ENCODE peak calls at places on chromosomes 13 and 19, in seven cellular contexts. Z is kidney tubule cell; Y is activated CD4-positive, alpha-beta T cell treated with anti-CD3 and anti-CD28 coated beads, Interleukin-2, amount 50 U/mL, for 1 hour; T is cardiac muscle cell; B is Kasumi-1; R is stimulated activated CD4-positive, alpha-beta T cell treated with anti-CD3 and anti-CD28 coated beads, Interleukin-1b, Interleukin-23, amount 100 ng/mL, for 48 hours; C is dorsolateral prefrontal cortex. Q is an unnamed sample.
A peak's percentile ranks its signal among the peaks of the same experiment; 100 is the strongest.

GRCh38 chr13:51269039-51269438 is 46.8 kb downstream of the FAM124A start:
- DNase-seq in B (no peak), Y (no peak), C (no peak), R (no peak), Z (peak; percentile 64), T (no peak), Q (no peak)

GRCh38 chr13:101412076-101412475 is 4.2 kb downstream of the NALCN start:
- DNase-seq in B (no peak), C (no peak), Y (no peak), T (no peak), Z (no peak), R (no peak), Q (no peak)

GRCh38 chr19:3202346-3202745 is 16.6 kb downstream of the NCLN start:
- DNase-seq in R (no peak), Z (no peak), C (no peak), B (no peak), T (no peak), Y (no peak), Q (no peak)

GRCh38 chr19:45515081-45515624 is 7.9 kb downstream of the VASP start:
- DNase-seq in Y (no peak), B (peak; percentile 96), Z (no peak), R (no peak), T (no peak), C (no peak), Q (no peak)

GRCh38 chr19:750640-751423 is at the start of gene MISP:
- DNase-seq in Y (no peak), Z (peak; percentile 85), C (no peak), B (no peak), R (no peak), T (no peak), Q (no peak)

GRCh38 chr13:110771194-110771593 is 57.7 kb downstream of the ING1 start:
- DNase-seq in B (no peak), T (no peak), Y (no peak), Z (peak; percentile 79), R (no peak), C (no peak), Q (no peak)

GRCh38 chr19:48596679-48597465 is 9.7 kb upstream of the SPACA4 start:
- DNase-seq in T (no peak), R (no peak), Y (peak; percentile 51), Z (peak; percentile 38), C (no peak), B (no peak), Q (peak; percentile 44)

GRCh38 chr19:4472174-4472974 is at the start of gene HDGFL2:
- DNase-seq in Z (no peak), Y (no peak), C (no peak), R (no peak), B (no peak), T (no peak), Q (no peak)

GRCh38 chr13:81770868-81771505 is 1430.1 kb upstream of the SPRY2 start:
- DNase-seq in B (no peak), C (no peak), R (no peak), Z (peak; percentile 4), Y (no peak), T (no peak), Q (no peak)

GRCh38 chr19:44696939-44697669 is 1.8 kb upstream of the CEACAM16 start:
- DNase-seq in Z (no peak), C (no peak), B (no peak), T (no peak), Y (no peak), R (no peak), Q (no peak)

GRCh38 chr13:41306271-41307150 is 4.6 kb upstream of the NAA16 start:
- DNase-seq in T (no peak), B (no peak), C (no peak), Z (no peak), Y (no peak), R (no peak), Q (no peak)

GRCh38 chr19:1315470-1316166 is 29.9 kb downstream of the EFNA2 start:
- DNase-seq in T (peak; percentile 67), Y (peak; percentile 18), R (peak; percentile 16), C (peak; percentile 62), Z (peak; percentile 34), B (peak; percentile 9), Q (peak; percentile 13)

GRCh38 chr19:4542896-4543351 is 3.1 kb upstream of the LRG1 start:
- DNase-seq in B (no peak), Z (no peak), Y (no peak), C (no peak), R (no peak), T (no peak), Q (no peak)

GRCh38 chr19:18488403-18488723 is 33.5 kb downstream of the ELL start:
- DNase-seq in T (no peak), C (no peak), B (no peak), Y (no peak), R (no peak), Z (peak; percentile 50), Q (no peak)

GRCh38 chr13:69657676-69658075 is 449.9 kb upstream of the ATXN8OS start:
- DNase-seq in Y (no peak), T (no peak), R (no peak), Z (no peak), B (no peak), C (no peak), Q (no peak)

GRCh38 chr13:110634558-110634957 is 19.2 kb downstream of the NAXD start:
- DNase-seq in Z (peak; percentile 62), R (no peak), C (no peak), T (no peak), B (no peak), Y (no peak), Q (no peak)

GRCh38 chr13:98202026-98202425 is 25.0 kb upstream of the RNF113B start:
- DNase-seq in B (no peak), Y (no peak), R (no peak), C (no peak), Z (no peak), T (peak; percentile 57), Q (no peak)

GRCh38 chr19:46080561-46080960 is 39.8 kb upstream of the IGFL4 start:
- DNase-seq in T (no peak), Z (peak; percentile 94), C (no peak), B (no peak), Y (no peak), R (no peak), Q (no peak)

GRCh38 chr13:105991622-105992254 is 543.7 kb downstream of the EFNB2 start:
- DNase-seq in B (peak; percentile 17), Z (peak; percentile 72), C (no peak), Y (no peak), R (no peak), T (no peak), Q (no peak)

GRCh38 chr13:87677043-87677333 is 5.8 kb downstream of the SLITRK5 start:
- DNase-seq in B (no peak), R (no peak), C (no peak), T (no peak), Z (no peak), Y (no peak), Q (no peak)

GRCh38 chr13:30409911-30410704 is 12.2 kb upstream of the UBE2L5 start:
- DNase-seq in T (no peak), C (no peak), Z (peak; percentile 67), R (no peak), Y (no peak), B (no peak), Q (no peak)

GRCh38 chr13:113124211-113125025 is 1.8 kb downstream of the F10 start:
- DNase-seq in B (no peak), Y (no peak), C (no peak), Z (no peak), R (no peak), T (no peak), Q (no peak)

GRCh38 chr13:110268576-110269185 is 38.3 kb downstream of the COL4A1 start:
- DNase-seq in C (no peak), Z (no peak), R (no peak), Y (no peak), B (no peak), T (no peak), Q (no peak)

GRCh38 chr13:25059943-25060342 is 36.0 kb upstream of the PABPC3 start:
- DNase-seq in T (no peak), R (no peak), C (no peak), Z (no peak), B (no peak), Y (no peak), Q (no peak)

GRCh38 chr19:46426506-46427162 is 2.1 kb downstream of the PNMA8C start:
- DNase-seq in Z (peak; percentile 79), R (peak; percentile 32), B (no peak), C (peak; percentile 82), T (peak; percentile 95), Y (peak; percentile 25), Q (no peak)

GRCh38 chr13:20728579-20729300 is 25.2 kb downstream of the IL17D start:
- DNase-seq in Y (no peak), R (no peak), C (no peak), Z (no peak), T (no peak), B (no peak), Q (no peak)

GRCh38 chr19:4774136-4774535 is 17.4 kb upstream of the FEM1A start:
- DNase-seq in C (no peak), Z (no peak), R (no peak), Y (no peak), T (no peak), B (no peak), Q (no peak)

GRCh38 chr13:110173247-110173818 is 133.6 kb downstream of the COL4A1 start:
- DNase-seq in Y (no peak), T (no peak), C (no peak), Z (peak; percentile 66), R (no peak), B (no peak), Q (no peak)

GRCh38 chr19:20078696-20079095 is 896 bp downstream of the ZNF90 start:
- DNase-seq in R (peak; percentile 9), Y (no peak), C (no peak), Z (peak; percentile 42), B (no peak), T (peak; percentile 59), Q (peak; percentile 6)

GRCh38 chr13:97266328-97266727 is 44.2 kb downstream of the MBNL2 start:
- DNase-seq in R (no peak), C (no peak), Z (no peak), T (peak; percentile 60), Y (no peak), B (no peak), Q (no peak)

GRCh38 chr13:20960663-20961309 is 58.2 kb upstream of the XPO4 start:
- DNase-seq in C (no peak), B (no peak), T (no peak), Z (no peak), Y (no peak), R (no peak), Q (no peak)

GRCh38 chr13:76758257-76758656 is 127.9 kb downstream of the KCTD12 start:
- DNase-seq in B (no peak), C (no peak), Z (no peak), R (no peak), T (peak; percentile 30), Y (no peak), Q (no peak)